ENCODE peak calls at places on chromosomes 1 and 21, in seven cellular contexts. H, T, S, R, G, X and V are unnamed samples.

GRCh38 chr1:18653922-18654321 is 23.3 kb downstream of the PAX7 start:
- DNase-seq in T (no peak), S (no peak), H (peak), G (no peak), R (no peak), X (no peak), V (no peak)

GRCh38 chr1:161885759-161886158 is 119.6 kb downstream of the ATF6 start:
- DNase-seq in R (no peak), G (no peak), X (no peak), H (no peak), S (no peak), T (no peak), V (no peak)

GRCh38 chr1:183090386-183091006 is 67.3 kb downstream of the LAMC1 start:
- DNase-seq in S (no peak), R (no peak), T (no peak), G (peak), H (no peak), X (no peak), V (no peak)

GRCh38 chr1:226424228-226425003 is 16.5 kb upstream of the PARP1 start:
- DNase-seq in H (no peak), R (peak), G (no peak), X (peak), T (no peak), S (peak), V (peak)

GRCh38 chr1:211942583-211942982 is 92.8 kb downstream of the INTS7 start:
- DNase-seq in H (no peak), R (no peak), G (no peak), S (no peak), T (no peak), X (no peak), V (no peak)

GRCh38 chr1:246214708-246215504 is 292.2 kb downstream of the SMYD3 start:
- DNase-seq in H (no peak), X (no peak), G (no peak), R (peak), S (peak), T (peak), V (peak)

GRCh38 chr1:7171168-7171567 is 385.9 kb downstream of the CAMTA1 start:
- DNase-seq in S (no peak), G (no peak), H (no peak), T (no peak), R (no peak), X (no peak), V (no peak)

GRCh38 chr1:203996126-203996525 is 76.8 kb upstream of the SOX13 start:
- DNase-seq in R (no peak), T (no peak), H (peak), G (peak), X (no peak), S (no peak), V (no peak)

GRCh38 chr21:25999935-26000582 is 170.5 kb downstream of the APP start:
- DNase-seq in G (no peak), S (no peak), T (no peak), X (no peak), H (no peak), R (no peak), V (no peak)

GRCh38 chr1:238951809-238952208 is 434.6 kb upstream of the CHRM3 start:
- DNase-seq in H (no peak), S (no peak), G (no peak), R (peak), X (no peak), T (no peak), V (peak)

GRCh38 chr1:205969229-205969628 is 26.0 kb upstream of the SLC26A9 start:
- DNase-seq in T (no peak), R (no peak), S (no peak), G (no peak), X (no peak), H (no peak), V (no peak)

GRCh38 chr1:59814180-59814900 is 409 bp upstream of the HOOK1 start:
- DNase-seq in S (no peak), R (peak), H (peak), T (peak), G (peak), X (peak), V (peak)

GRCh38 chr21:46060596-46061061 is 37.3 kb upstream of the COL6A2 start:
- DNase-seq in T (no peak), H (no peak), R (no peak), S (no peak), G (no peak), X (no peak), V (no peak)

GRCh38 chr1:10597492-10597891 is 122.7 kb downstream of the PEX14 start:
- DNase-seq in X (no peak), G (no peak), S (no peak), R (no peak), T (no peak), H (no peak), V (no peak)

GRCh38 chr21:29186246-29186645 is 55.8 kb downstream of the MAP3K7CL start:
- DNase-seq in T (no peak), R (no peak), S (no peak), G (no peak), X (no peak), H (no peak), V (no peak)

GRCh38 chr1:214445846-214446614 is 105.4 kb downstream of the PTPN14 start:
- DNase-seq in S (no peak), H (no peak), R (no peak), T (no peak), G (no peak), X (peak), V (no peak)

GRCh38 chr1:89605692-89606091 is 27.2 kb upstream of the LRRC8C start:
- DNase-seq in H (no peak), G (peak), X (peak), S (no peak), T (no peak), R (no peak), V (peak)

GRCh38 chr21:35050348-35051286 is 1.5 kb upstream of the RUNX1 start:
- DNase-seq in S (peak), H (no peak), G (no peak), T (no peak), X (no peak), R (no peak), V (no peak)

GRCh38 chr21:41230530-41230929 is 62.6 kb downstream of the BACE2 start:
- DNase-seq in X (no peak), G (no peak), R (no peak), H (no peak), T (no peak), S (no peak), V (no peak)

GRCh38 chr21:41980561-41980960 is 26.7 kb upstream of the C2CD2 start:
- DNase-seq in G (no peak), S (no peak), T (no peak), R (no peak), X (no peak), H (no peak), V (no peak)

GRCh38 chr1:29062157-29062942 is 61.4 kb downstream of the TMEM200B start:
- DNase-seq in T (no peak), H (no peak), S (no peak), R (no peak), X (no peak), G (no peak), V (no peak)

GRCh38 chr21:26169611-26170470 is 729 bp downstream of the APP start:
- DNase-seq in H (peak), S (peak), T (no peak), R (peak), X (peak), G (no peak), V (peak)

GRCh38 chr1:156615946-156616345 is 3.3 kb upstream of the HAPLN2 start:
- DNase-seq in S (no peak), R (no peak), H (no peak), G (no peak), X (no peak), T (no peak), V (peak)

GRCh38 chr1:101105877-101106276 is 80.3 kb upstream of the DPH5 start:
- DNase-seq in T (no peak), X (no peak), G (no peak), R (no peak), S (no peak), H (no peak), V (no peak)

GRCh38 chr1:35539073-35539823 is 18.0 kb downstream of the KIAA0319L start:
- DNase-seq in S (no peak), G (no peak), X (no peak), R (no peak), H (no peak), T (peak), V (no peak)

GRCh38 chr21:39034590-39035536 is 148.4 kb downstream of the PSMG1 start:
- DNase-seq in X (no peak), S (no peak), G (no peak), H (no peak), T (no peak), R (no peak), V (no peak)

GRCh38 chr1:178464141-178464540 is 32.6 kb downstream of the CLEC20A start:
- DNase-seq in R (no peak), T (no peak), H (no peak), G (no peak), S (no peak), X (no peak), V (no peak)

GRCh38 chr1:166084613-166085012 is 82.2 kb downstream of the FAM78B start:
- DNase-seq in T (no peak), H (no peak), R (no peak), S (no peak), G (no peak), X (no peak), V (no peak)

GRCh38 chr1:63794927-63795326 is 21.1 kb downstream of the ROR1 start:
- DNase-seq in G (no peak), X (no peak), R (no peak), S (no peak), H (peak), T (no peak), V (no peak)
- TF ChIP-seq JUND in G (no peak), X (no peak), R (no peak), S (no peak), H (no peak), T (no peak), V (no peak)

DNA sequence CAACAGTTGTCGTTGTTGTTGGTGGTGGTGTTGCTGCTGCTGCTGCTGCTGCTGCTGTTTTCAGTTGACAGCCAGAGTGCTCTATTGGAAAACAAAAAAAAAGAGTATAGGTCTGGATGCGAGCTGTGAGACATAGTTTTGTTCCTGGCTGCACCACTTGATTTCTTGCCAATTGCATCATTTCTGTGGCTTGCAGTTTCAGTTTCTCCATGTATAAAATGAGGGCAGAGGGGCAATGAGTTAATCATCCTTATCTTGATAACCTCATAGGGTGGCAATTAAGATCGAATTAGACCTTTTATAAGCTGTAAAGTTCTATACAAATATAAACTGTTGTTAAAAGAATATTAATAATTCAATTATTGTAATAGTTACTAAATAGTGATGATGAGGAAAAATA is 156.7 kb downstream of the DMRTA2 start:
- DNase-seq in R (no peak), X (no peak), G (no peak), S (no peak), T (no peak), H (no peak), V (no peak)
- TF ChIP-seq JUND in R (no peak), X (no peak), G (no peak), S (no peak), T (no peak), H (no peak), V (no peak)

GRCh38 chr1:231040019-231040799 is at the start of gene FAM89A:
- DNase-seq in R (peak), H (peak), S (peak), T (no peak), G (no peak), X (peak), V (peak)
- TF ChIP-seq JUND in R (no peak), H (no peak), S (no peak), T (no peak), G (no peak), X (no peak), V (no peak)

DNA sequence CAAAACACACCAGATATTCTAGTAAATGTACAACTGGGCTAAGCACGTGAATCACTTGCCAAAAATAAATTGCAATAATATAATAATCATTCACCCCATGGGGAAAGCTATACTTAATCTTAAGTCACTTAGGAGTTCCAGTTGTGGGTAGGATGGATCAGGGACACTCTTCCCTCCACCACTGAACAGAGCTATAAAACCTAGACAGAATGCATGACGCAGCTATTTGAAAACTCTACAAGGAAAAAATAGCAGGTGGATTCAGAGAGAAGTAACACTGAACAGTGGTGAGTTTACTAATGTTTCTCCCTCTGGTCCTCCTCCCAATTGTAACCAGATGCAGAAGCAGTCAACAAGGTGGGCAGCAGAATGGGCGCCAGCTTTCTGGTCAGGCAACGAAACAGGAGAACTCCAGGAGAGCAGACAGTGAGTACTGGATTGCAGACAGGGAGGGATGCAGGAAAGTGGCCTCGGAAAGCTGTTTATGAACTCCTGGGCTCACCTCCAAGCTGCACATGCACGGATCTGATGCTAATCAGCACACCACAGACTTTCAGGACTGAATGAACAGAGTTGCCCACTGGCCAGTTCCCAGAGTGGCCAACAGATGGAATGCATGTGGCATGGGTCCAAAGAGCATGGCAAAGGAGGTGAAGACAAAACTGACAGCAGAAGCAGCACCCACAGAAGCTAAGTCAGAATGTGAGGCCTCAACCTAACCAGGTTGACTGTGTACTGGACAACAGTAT is 41.4 kb downstream of the TARBP1 start:
- DNase-seq in T (no peak), X (no peak), G (peak), H (no peak), S (no peak), R (peak), V (peak)
- TF ChIP-seq JUND in T (no peak), X (no peak), G (no peak), H (no peak), S (no peak), R (no peak), V (no peak)

GRCh38 chr1:23177438-23178380 is 9.1 kb upstream of the LUZP1 start:
- DNase-seq in R (peak), G (peak), S (peak), T (peak), H (peak), X (no peak), V (peak)
- TF ChIP-seq JUND in R (no peak), G (no peak), S (no peak), T (no peak), H (no peak), X (no peak), V (no peak)

GRCh38 chr1:81699234-81699633 is 101.5 kb upstream of the ADGRL2 start:
- DNase-seq in S (no peak), G (no peak), H (no peak), T (no peak), R (no peak), X (no peak), V (peak)
- TF ChIP-seq JUND in S (no peak), G (no peak), H (no peak), T (no peak), R (no peak), X (no peak), V (peak)

GRCh38 chr21:31318971-31319370 is 25.1 kb downstream of the TIAM1 start:
- DNase-seq in R (no peak), S (no peak), T (no peak), H (no peak), X (no peak), G (no peak), V (no peak)
- TF ChIP-seq JUND in R (no peak), S (no peak), T (no peak), H (no peak), X (no peak), G (no peak), V (no peak)

GRCh38 chr1:181295215-181295614 is 188.1 kb upstream of the CACNA1E start:
- DNase-seq in X (no peak), H (no peak), T (no peak), G (no peak), S (no peak), R (no peak), V (no peak)

DNA sequence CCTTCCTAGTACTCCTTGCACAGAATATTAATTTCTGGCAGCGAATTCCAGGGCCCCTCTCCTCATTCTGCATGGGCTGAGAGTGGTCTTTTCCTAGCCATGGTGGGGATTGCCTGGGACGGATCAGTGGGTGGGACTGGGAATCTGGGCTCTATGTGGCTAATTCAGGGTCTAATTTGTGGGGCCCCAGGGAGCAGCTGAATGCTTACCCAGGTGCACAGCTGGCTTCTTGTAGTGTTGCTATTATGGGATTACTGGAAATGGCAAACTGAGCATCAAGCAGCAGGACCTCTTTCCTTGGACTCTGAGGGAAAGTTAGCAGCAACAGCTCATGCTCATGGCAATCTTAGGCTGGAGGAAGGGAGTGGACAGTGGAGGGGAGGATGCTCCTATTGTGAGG is 187.1 kb upstream of the CACNA1E start:
- DNase-seq in R (no peak), H (no peak), T (no peak), S (no peak), G (no peak), X (no peak), V (no peak)
- TF ChIP-seq JUND in R (no peak), H (no peak), T (no peak), S (no peak), G (no peak), X (no peak), V (no peak)

DNA sequence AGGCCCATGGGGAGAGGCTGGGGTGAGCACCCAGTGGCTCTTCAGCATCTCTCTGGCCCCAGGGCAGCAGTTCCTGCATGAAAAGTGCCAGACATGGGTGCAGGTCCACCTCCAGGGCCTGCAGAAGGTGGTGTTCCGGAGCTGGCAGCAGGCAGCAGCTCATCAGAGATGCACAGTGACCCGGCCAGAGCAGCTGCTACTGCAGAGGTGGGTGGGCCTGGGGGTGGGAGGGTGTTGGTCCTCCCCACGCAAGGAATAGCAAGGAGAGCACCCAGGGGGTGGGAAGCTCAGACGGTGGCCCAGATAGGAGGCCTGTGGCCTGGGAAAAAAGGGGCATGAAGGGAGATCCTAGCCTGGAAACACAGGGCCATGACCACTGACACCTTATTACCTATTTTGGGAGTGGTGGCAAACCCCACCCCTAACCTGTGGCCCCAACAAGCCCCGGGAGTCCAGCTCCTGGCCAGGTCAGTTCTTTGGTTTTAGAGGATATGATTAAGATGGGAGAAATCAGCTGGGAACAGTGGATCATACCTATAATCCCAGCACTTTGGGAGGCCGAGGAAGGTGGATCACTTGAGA is 20.2 kb downstream of the C1orf167 start:
- DNase-seq in T (no peak), G (no peak), R (no peak), H (no peak), X (no peak), S (no peak), V (no peak)
- TF ChIP-seq JUND in T (no peak), G (no peak), R (no peak), H (no peak), X (no peak), S (no peak), V (no peak)